ENCODE peak calls at places on chromosomes 5 and 9, in nine cellular contexts. Y is amygdala; C is midbrain; X is stimulated activated CD8-positive, alpha-beta memory T cell treated with anti-CD3 and anti-CD28 coated beads, Interleukin-7, amount 100 ng/mL, for 1 hour; P is C1 segment of cervical spinal cord; S is cerebellar cortex; K is activated CD4-positive, CD25-positive, alpha-beta regulatory T cell treated with anti-CD3 and anti-CD28 coated beads, Interleukin-2, amount 50 U/mL, for 16 hours; Q is effector memory CD4-positive, alpha-beta T cell; D is GM20000. R is an unnamed sample.

GRCh38 chr9:30676642-30677041 is 1707.8 kb upstream of the ACO1 start:
- DNase-seq in Y (no peak), C (no peak), X (no peak), P (no peak), S (no peak), K (no peak), Q (no peak), D (no peak), R (no peak)

GRCh38 chr5:139561655-139562451 is 714 bp downstream of the UBE2D2 start:
- DNase-seq in Y (peak; percentile 47), C (no peak), X (peak; percentile 22), P (peak; percentile 46), S (no peak), K (peak; percentile 16), Q (no peak), D (peak; percentile 63), R (no peak)

GRCh38 chr9:108444400-108445358 is 411.1 kb downstream of the ACTL7B start:
- DNase-seq in Y (no peak), C (no peak), X (no peak), P (peak; percentile 11), S (no peak), K (no peak), Q (no peak), D (no peak), R (no peak)

GRCh38 chr9:135415586-135415985 is 64.0 kb upstream of the PPP1R26 start:
- DNase-seq in Y (no peak), C (no peak), X (no peak), P (no peak), S (no peak), K (no peak), Q (no peak), D (no peak), R (no peak)

GRCh38 chr5:161190778-161191177 is 338.8 kb upstream of the ATP10B start:
- DNase-seq in Y (no peak), C (no peak), X (no peak), P (no peak), S (no peak), K (no peak), Q (no peak), D (no peak), R (no peak)

GRCh38 chr9:5614985-5615384 is 13.9 kb upstream of the RIC1 start:
- DNase-seq in Y (no peak), C (no peak), X (no peak), P (no peak), S (no peak), K (no peak), Q (no peak), D (no peak), R (no peak)

GRCh38 chr9:18405240-18405639 is 68.7 kb upstream of the ADAMTSL1 start:
- DNase-seq in Y (no peak), C (no peak), X (no peak), P (no peak), S (no peak), K (no peak), Q (no peak), D (no peak), R (no peak)

GRCh38 chr9:133581553-133582343 is 27.4 kb downstream of the FAM163B start:
- DNase-seq in Y (no peak), C (no peak), X (no peak), P (no peak), S (no peak), K (no peak), Q (no peak), D (no peak), R (no peak)

GRCh38 chr9:99259231-99259918 is 37.3 kb downstream of the SEC61B start:
- DNase-seq in Y (peak; percentile 75), C (peak; percentile 76), X (no peak), P (peak; percentile 77), S (peak; percentile 97), K (peak; percentile 19), Q (peak; percentile 12), D (no peak), R (no peak)

GRCh38 chr9:77595426-77596051 is 52.6 kb downstream of the GNA14 start:
- DNase-seq in Y (no peak), C (no peak), X (no peak), P (no peak), S (no peak), K (no peak), Q (no peak), D (no peak), R (no peak)

GRCh38 chr9:88736136-88736637 is 201.2 kb downstream of the NXNL2 start:
- DNase-seq in Y (no peak), C (no peak), X (no peak), P (no peak), S (no peak), K (no peak), Q (no peak), D (no peak), R (no peak)

GRCh38 chr5:107248065-107248695 is 422.6 kb downstream of the EFNA5 start:
- DNase-seq in Y (peak; percentile 15), C (peak; percentile 25), X (no peak), P (no peak), S (peak; percentile 28), K (no peak), Q (no peak), D (peak; percentile 40), R (peak; percentile 6)

GRCh38 chr5:159582756-159583523 is 252.7 kb upstream of the IL12B start:
- DNase-seq in Y (no peak), C (no peak), X (no peak), P (no peak), S (no peak), K (no peak), Q (no peak), D (no peak), R (no peak)

GRCh38 chr9:76403352-76403751 is 9.1 kb upstream of the RFK start:
- DNase-seq in Y (no peak), C (peak; percentile 17), X (no peak), P (no peak), S (peak; percentile 58), K (no peak), Q (no peak), D (peak; percentile 42), R (no peak)

GRCh38 chr9:109771796-109772525 is 8.0 kb upstream of the PALM2AKAP2 start:
- DNase-seq in Y (no peak), C (no peak), X (no peak), P (no peak), S (no peak), K (no peak), Q (no peak), D (no peak), R (no peak)

GRCh38 chr9:83322438-83322837 is 215.8 kb downstream of the FRMD3 start:
- DNase-seq in Y (no peak), C (no peak), X (no peak), P (no peak), S (no peak), K (no peak), Q (no peak), D (no peak), R (no peak)

GRCh38 chr5:154269414-154269813 is 78.9 kb downstream of the GALNT10 start:
- DNase-seq in Y (no peak), C (no peak), X (no peak), P (no peak), S (no peak), K (no peak), Q (no peak), D (no peak), R (no peak)

GRCh38 chr5:84384604-84385575 is at the start of gene EDIL3:
- DNase-seq in Y (peak; percentile 73), C (peak; percentile 78), X (no peak), P (peak; percentile 38), S (peak; percentile 50), K (no peak), Q (no peak), D (no peak), R (no peak)

GRCh38 chr9:133031496-133031911 is 707 bp downstream of the GTF3C5 start:
- DNase-seq in Y (no peak), C (no peak), X (no peak), P (no peak), S (no peak), K (no peak), Q (no peak), D (no peak), R (no peak)

GRCh38 chr5:112735702-112736101 is 2.0 kb upstream of the APC start:
- DNase-seq in Y (no peak), C (no peak), X (no peak), P (no peak), S (no peak), K (no peak), Q (no peak), D (no peak), R (no peak)

GRCh38 chr5:179195561-179196419 is 135.6 kb downstream of the ZNF354C start:
- DNase-seq in Y (no peak), C (no peak), X (no peak), P (no peak), S (no peak), K (no peak), Q (no peak), D (no peak), R (no peak)

GRCh38 chr5:179550511-179551342 is at the start of gene RUFY1:
- DNase-seq in Y (peak; percentile 74), C (peak; percentile 82), X (peak; percentile 63), P (peak; percentile 77), S (peak; percentile 59), K (peak; percentile 54), Q (peak; percentile 62), D (peak; percentile 94), R (peak; percentile 73)

GRCh38 chr5:111781200-111781599 is 24.2 kb upstream of the NREP start:
- DNase-seq in Y (peak; percentile 20), C (peak; percentile 27), X (no peak), P (peak; percentile 8), S (no peak), K (no peak), Q (no peak), D (no peak), R (no peak)

GRCh38 chr5:122759740-122760139 is 15.1 kb upstream of the SNX2 start:
- DNase-seq in Y (no peak), C (no peak), X (no peak), P (no peak), S (no peak), K (no peak), Q (no peak), D (no peak), R (no peak)

R was measured in T-helper 9 cell.